ENCODE peak calls at places on chromosome 20, in four cellular contexts. Q is K562, V is H1, L is GM12891. Z is an unnamed sample.

GRCh38 chr20:58870293-58871014 is 17.9 kb downstream of the GNAS start:
- DNase-seq in Q (peak; percentile 61), V (peak; percentile 87), L (no peak), Z (no peak)

GRCh38 chr20:23482138-23482537 is 8.8 kb upstream of the CST8 start:
- DNase-seq in Q (no peak), V (no peak), L (no peak), Z (no peak)

GRCh38 chr20:10074513-10074912 is 39.7 kb downstream of the ANKEF1 start:
- DNase-seq in Q (peak; percentile 7), V (no peak), L (no peak), Z (no peak)

GRCh38 chr20:58619847-58620431 is 31.1 kb upstream of the STX16 start:
- DNase-seq in Q (peak; percentile 38), V (no peak), L (no peak), Z (no peak)

GRCh38 chr20:41058007-41058673 is 29.5 kb downstream of the TOP1 start:
- DNase-seq in Q (peak; percentile 80), V (no peak), L (no peak), Z (no peak)

GRCh38 chr20:47220161-47220582 is 136.3 kb downstream of the ZMYND8 start:
- DNase-seq in Q (peak; percentile 72), V (peak; percentile 84), L (peak; percentile 41), Z (peak; percentile 49)

GRCh38 chr20:44695295-44696230 is 19.6 kb upstream of the CCN5 start:
- DNase-seq in Q (no peak), V (no peak), L (no peak), Z (no peak)

GRCh38 chr20:48523191-48523757 is 304.5 kb downstream of the PREX1 start:
- DNase-seq in Q (peak; percentile 46), V (peak; percentile 53), L (no peak), Z (no peak)

GRCh38 chr20:61886721-61887658 is 178.7 kb downstream of the TAF4 start:
- DNase-seq in Q (peak; percentile 56), V (peak; percentile 66), L (peak; percentile 78), Z (peak; percentile 52)

GRCh38 chr20:44426879-44427785 is 48.5 kb upstream of the TTPAL start:
- DNase-seq in Q (no peak), V (no peak), L (no peak), Z (no peak)

GRCh38 chr20:13098720-13099355 is 90.1 kb downstream of the SPTLC3 start:
- DNase-seq in Q (no peak), V (no peak), L (no peak), Z (no peak)

GRCh38 chr20:5279661-5280060 is 37.1 kb downstream of the PROKR2 start:
- DNase-seq in Q (no peak), V (no peak), L (no peak), Z (no peak)

GRCh38 chr20:17470521-17470920 is 60.7 kb downstream of the BFSP1 start:
- DNase-seq in Q (no peak), V (no peak), L (no peak), Z (no peak)

GRCh38 chr20:38127011-38127621 is 38.0 kb downstream of the TGM2 start:
- DNase-seq in Q (peak; percentile 86), V (no peak), L (no peak), Z (no peak)

GRCh38 chr20:21141825-21142224 is 15.9 kb downstream of the KIZ start:
- DNase-seq in Q (peak; percentile 62), V (no peak), L (no peak), Z (no peak)

GRCh38 chr20:50874111-50874757 is 57.0 kb downstream of the ADNP start:
- DNase-seq in Q (no peak), V (no peak), L (no peak), Z (no peak)

GRCh38 chr20:51335329-51335841 is 207.1 kb downstream of the NFATC2 start:
- DNase-seq in Q (no peak), V (no peak), L (no peak), Z (peak; percentile 33)

GRCh38 chr20:35506872-35507638 is 22.4 kb downstream of the C20orf173 start:
- DNase-seq in Q (no peak), V (no peak), L (no peak), Z (no peak)

GRCh38 chr20:634526-634925 is 18.5 kb downstream of the SRXN1 start:
- DNase-seq in Q (no peak), V (no peak), L (no peak), Z (no peak)

GRCh38 chr20:906703-907102 is 9.4 kb downstream of the ANGPT4 start:
- DNase-seq in Q (no peak), V (no peak), L (no peak), Z (no peak)

GRCh38 chr20:44188752-44189151 is 1.8 kb upstream of the JPH2 start:
- DNase-seq in Q (no peak), V (peak; percentile 35), L (no peak), Z (no peak)

GRCh38 chr20:4508773-4509172 is 212.9 kb upstream of the PRND start:
- DNase-seq in Q (no peak), V (no peak), L (no peak), Z (no peak)

GRCh38 chr20:36745234-36745926 is 510 bp downstream of the NDRG3 start:
- DNase-seq in Q (peak; percentile 50), V (no peak), L (no peak), Z (no peak)

GRCh38 chr20:49888341-49889244 is 26.7 kb downstream of the SPATA2 start:
- DNase-seq in Q (peak; percentile 75), V (peak; percentile 94), L (peak; percentile 81), Z (peak; percentile 70)

GRCh38 chr20:64228086-64228485 is 27.5 kb upstream of the PCMTD2 start:
- DNase-seq in Q (no peak), V (no peak), L (no peak), Z (no peak)

GRCh38 chr20:38075161-38075998 is 41.8 kb downstream of the RPRD1B start:
- DNase-seq in Q (no peak), V (no peak), L (no peak), Z (no peak)

GRCh38 chr20:25196701-25197120 is 1.2 kb downstream of the ENTPD6 start:
- DNase-seq in Q (no peak), V (peak; percentile 61), L (no peak), Z (no peak)

GRCh38 chr20:37521091-37521771 is at the start of gene NNAT:
- DNase-seq in Q (no peak), V (peak; percentile 80), L (no peak), Z (no peak)

GRCh38 chr20:16283307-16283706 is 289.9 kb downstream of the KIF16B start:
- DNase-seq in Q (no peak), V (no peak), L (no peak), Z (no peak)

GRCh38 chr20:16279320-16279719 is 293.9 kb downstream of the KIF16B start:
- DNase-seq in Q (no peak), V (no peak), L (no peak), Z (no peak)

GRCh38 chr20:16284385-16285100 is 288.7 kb downstream of the KIF16B start:
- DNase-seq in Q (no peak), V (no peak), L (no peak), Z (no peak)

GRCh38 chr20:16283978-16284377 is 289.3 kb downstream of the KIF16B start:
- DNase-seq in Q (no peak), V (no peak), L (no peak), Z (no peak)

DNA sequence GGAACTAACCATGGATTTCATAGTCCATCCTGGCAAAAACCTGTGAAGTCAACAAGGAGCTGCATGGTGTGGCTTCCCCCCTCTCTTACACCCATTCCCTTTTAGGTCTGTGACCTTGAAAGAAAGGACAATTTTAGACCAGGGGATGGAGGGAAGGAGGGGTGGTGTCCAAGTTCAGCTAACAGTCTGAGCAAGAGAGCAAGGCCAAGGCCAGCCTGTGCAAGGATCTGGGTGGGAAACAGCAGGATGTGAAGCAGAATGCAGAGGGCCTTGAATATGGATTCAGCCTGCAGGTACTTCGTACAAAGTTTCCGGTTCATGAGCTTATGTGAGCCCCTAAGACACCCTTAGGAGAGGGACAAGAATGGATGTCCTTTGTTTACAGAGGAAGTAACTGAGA is 293.0 kb downstream of the KIF16B start:
- DNase-seq in Q (no peak), V (no peak), L (no peak), Z (no peak)
- TF ChIP-seq POLR2AphosphoS5 in Q (no peak), V (no peak), L (no peak), Z (no peak)

DNA sequence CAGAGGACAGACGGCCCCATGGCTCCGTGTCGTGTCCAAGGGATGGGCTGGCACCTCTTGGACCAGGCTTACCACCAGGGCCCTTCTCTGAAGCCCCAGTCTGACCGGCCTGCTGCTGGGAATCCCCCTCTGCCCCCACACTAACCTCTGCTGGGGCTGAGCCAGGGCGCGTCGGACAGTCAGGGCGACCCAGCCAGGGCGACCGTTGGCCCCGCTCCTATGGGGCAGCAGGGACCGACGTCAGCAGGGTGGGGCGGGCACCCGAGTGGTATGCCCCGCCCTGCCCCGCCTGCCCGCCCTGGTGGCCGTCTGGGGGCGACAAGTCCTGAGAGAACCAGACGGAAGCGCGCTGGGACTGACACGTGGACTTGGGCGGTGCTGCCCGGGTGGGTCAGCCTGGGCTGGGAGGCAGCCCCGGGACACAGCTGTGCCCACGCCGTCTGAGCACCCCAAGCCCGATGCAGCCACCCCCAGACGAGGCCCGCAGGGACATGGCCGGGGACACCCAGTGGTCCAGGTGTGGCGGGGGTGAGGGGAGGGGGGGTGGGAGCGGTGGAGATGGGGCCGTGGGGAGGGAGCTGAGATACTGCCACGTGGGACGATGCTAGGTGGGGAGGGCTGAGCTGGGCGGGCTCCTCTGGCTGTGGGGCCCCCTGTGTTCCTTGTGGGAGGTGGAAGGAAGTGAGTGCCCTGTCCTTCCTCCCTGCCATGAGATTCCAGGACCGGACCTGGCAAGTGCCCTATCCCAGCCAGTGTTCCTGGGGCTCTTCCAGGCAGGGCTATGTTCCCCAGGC is at the start of gene SLC17A9:
- DNase-seq in Q (no peak), V (peak; percentile 84), L (peak; percentile 86), Z (peak; percentile 91)
- TF ChIP-seq TAF1 in Q (no peak), V (no peak), L (no peak), Z (peak; percentile 9)

GRCh38 chr20:53738039-53738944 is 144.7 kb upstream of the ZNF217 start:
- DNase-seq in Q (peak; percentile 86), V (no peak), L (no peak), Z (no peak)
- TF ChIP-seq POLR2A in Q (peak; percentile 63), V (peak; percentile 58), L (no peak), Z (no peak)

GRCh38 chr20:14764511-14765369 is 427.3 kb upstream of the FLRT3 start:
- DNase-seq in Q (no peak), V (no peak), L (no peak), Z (no peak)
- TF ChIP-seq POLR2AphosphoS5 in Q (no peak), V (no peak), L (no peak), Z (no peak)

GRCh38 chr20:1928782-1929181 is 33.6 kb downstream of the SIRPA start:
- DNase-seq in Q (no peak), V (no peak), L (no peak), Z (no peak)
- TF ChIP-seq TAF1 in Q (no peak), V (no peak), L (no peak), Z (no peak)

GRCh38 chr20:33667245-33668086 is 723 bp downstream of the ACTL10 start:
- DNase-seq in Q (no peak), V (no peak), L (peak; percentile 83), Z (peak; percentile 50)
- TF ChIP-seq POLR2A in Q (no peak), V (no peak), L (no peak), Z (no peak)

GRCh38 chr20:57137676-57138075 is 128.8 kb downstream of the BMP7 start:
- DNase-seq in Q (no peak), V (no peak), L (no peak), Z (no peak)
- TF ChIP-seq POLR2AphosphoS5 in Q (no peak), V (no peak), L (no peak), Z (no peak)

GRCh38 chr20:16446246-16446645 is 127.0 kb downstream of the KIF16B start:
- DNase-seq in Q (no peak), V (no peak), L (no peak), Z (no peak)

GRCh38 chr20:16441526-16442164 is 131.6 kb downstream of the KIF16B start:
- DNase-seq in Q (no peak), V (no peak), L (no peak), Z (no peak)

GRCh38 chr20:16444056-16444777 is 129.0 kb downstream of the KIF16B start:
- DNase-seq in Q (no peak), V (no peak), L (no peak), Z (no peak)

GRCh38 chr20:16445482-16445881 is 127.8 kb downstream of the KIF16B start:
- DNase-seq in Q (no peak), V (no peak), L (no peak), Z (no peak)
- TF ChIP-seq TAF1 in Q (no peak), V (no peak), L (no peak), Z (no peak)